ENCODE peak calls at places on chromosomes 5 and 9, in nine cellular contexts. M, A, Y, P, J, X, I, Q and B are unnamed samples.
A peak's percentile ranks its signal among the peaks of the same experiment; 100 is the strongest.

GRCh38 chr5:126184474-126184873 is 238.7 kb upstream of the GRAMD2B start:
- DNase-seq in X (no peak), J (no peak), A (no peak), Q (no peak), I (no peak), P (no peak), M (no peak), Y (no peak), B (no peak)

GRCh38 chr9:115883467-115884329 is 269.9 kb upstream of the PAPPA start:
- DNase-seq in Q (peak; percentile 26), P (no peak), M (peak; percentile 10), J (no peak), I (no peak), A (peak; percentile 66), X (no peak), Y (no peak), B (peak; percentile 25)

GRCh38 chr9:14018061-14018460 is 295.9 kb downstream of the NFIB start:
- DNase-seq in I (no peak), Y (no peak), J (no peak), X (no peak), Q (no peak), P (no peak), M (peak; percentile 4), A (peak; percentile 89), B (no peak)

GRCh38 chr5:39211773-39212172 is 7.6 kb downstream of the FYB1 start:
- DNase-seq in X (peak; percentile 56), A (no peak), J (no peak), P (no peak), I (no peak), Q (no peak), Y (no peak), M (no peak), B (no peak)

GRCh38 chr5:111439473-111440075 is 72.8 kb downstream of the STARD4 start:
- DNase-seq in M (no peak), Y (peak; percentile 5), I (no peak), J (no peak), Q (no peak), X (no peak), A (peak; percentile 40), P (no peak), B (peak; percentile 35)

GRCh38 chr5:155260798-155261197 is 247.2 kb downstream of the KIF4B start:
- DNase-seq in X (no peak), A (no peak), I (no peak), Q (no peak), P (no peak), J (no peak), M (no peak), Y (no peak), B (no peak)

GRCh38 chr5:61289241-61289640 is 42.8 kb upstream of the ZSWIM6 start:
- DNase-seq in M (no peak), A (no peak), Q (no peak), J (no peak), I (no peak), Y (no peak), X (no peak), P (no peak), B (no peak)

GRCh38 chr5:88583471-88583870 is 299.5 kb downstream of the MEF2C start:
- DNase-seq in J (no peak), M (no peak), Y (no peak), X (no peak), I (no peak), A (no peak), Q (no peak), P (no peak), B (no peak)

GRCh38 chr5:113493446-113493845 is 5.2 kb upstream of the MCC start:
- DNase-seq in I (no peak), P (no peak), A (no peak), M (no peak), X (no peak), Q (no peak), J (no peak), Y (no peak), B (no peak)

GRCh38 chr5:127664082-127664481 is 15.2 kb downstream of the CTXN3 start:
- DNase-seq in A (no peak), X (no peak), M (no peak), P (no peak), I (no peak), Q (no peak), J (no peak), Y (no peak), B (no peak)

GRCh38 chr5:170302729-170303501 is 5.3 kb upstream of the LCP2 start:
- DNase-seq in J (no peak), Q (no peak), Y (no peak), I (peak; percentile 63), A (no peak), M (no peak), P (peak; percentile 80), X (peak; percentile 81), B (no peak)

GRCh38 chr5:36611520-36612274 is 5.3 kb downstream of the SLC1A3 start:
- DNase-seq in I (no peak), A (no peak), J (no peak), Q (no peak), M (no peak), X (no peak), P (no peak), Y (no peak), B (no peak)

DNA sequence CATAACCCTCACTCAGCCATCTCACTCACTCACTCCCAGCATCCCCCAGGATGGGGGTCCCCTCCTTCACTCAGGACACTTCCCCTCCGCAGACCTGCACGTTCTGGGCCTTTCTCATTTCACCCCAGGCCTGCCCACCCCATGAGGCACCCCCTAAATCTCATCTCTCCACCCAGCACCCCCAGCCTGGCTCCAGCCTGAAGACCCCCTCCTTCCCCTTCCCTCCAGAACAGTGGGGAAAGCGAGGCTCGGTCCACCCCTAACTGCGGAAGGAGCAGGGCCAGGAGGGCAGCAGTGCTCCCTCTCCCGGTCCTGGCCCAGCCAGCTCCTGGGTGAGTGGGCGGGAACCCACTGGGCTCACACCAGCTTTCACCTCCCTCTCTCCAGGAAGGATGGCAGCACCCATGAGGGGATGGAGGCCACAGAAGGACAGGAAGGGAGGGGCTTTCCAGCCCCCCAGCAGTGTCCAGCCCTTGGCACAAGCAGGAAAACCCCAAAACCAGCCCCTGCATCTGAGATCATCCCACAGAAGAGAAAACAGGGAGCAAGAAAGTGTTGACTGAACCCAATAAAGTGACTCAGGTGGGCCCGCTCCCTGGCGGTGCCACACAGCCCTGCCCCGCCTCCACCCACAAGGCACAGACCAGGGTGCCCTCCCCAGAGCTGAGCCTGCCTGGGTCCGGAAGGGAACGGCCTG is 55.0 kb downstream of the LRSAM1 start:
- DNase-seq in Y (no peak), Q (no peak), A (no peak), I (no peak), P (peak; percentile 64), J (no peak), M (no peak), X (no peak), B (no peak)
- TF ChIP-seq CTCF in Y (no peak), Q (no peak), A (no peak), I (no peak), P (no peak), J (no peak), M (no peak), X (no peak), B (peak; percentile 46)

GRCh38 chr5:150272531-150272930 is 17.0 kb downstream of the CAMK2A start:
- DNase-seq in Y (no peak), J (no peak), I (no peak), X (no peak), A (peak; percentile 45), P (no peak), M (no peak), Q (no peak), B (peak; percentile 40)
- TF ChIP-seq CTCF in Y (peak; percentile 60), J (peak; percentile 77), I (peak; percentile 35), X (no peak), A (peak; percentile 63), P (peak; percentile 27), M (peak; percentile 69), Q (peak; percentile 59), B (peak; percentile 68)

GRCh38 chr5:6822068-6822467 is 108.8 kb downstream of the TENT4A start:
- DNase-seq in P (no peak), I (no peak), Y (no peak), M (no peak), Q (no peak), J (no peak), A (no peak), X (no peak), B (no peak)

GRCh38 chr5:6819521-6819920 is 106.3 kb downstream of the TENT4A start:
- DNase-seq in M (no peak), Q (no peak), A (no peak), J (no peak), Y (no peak), P (no peak), X (no peak), I (no peak), B (no peak)

GRCh38 chr5:6820851-6821479 is 107.7 kb downstream of the TENT4A start:
- DNase-seq in X (no peak), P (no peak), J (no peak), M (no peak), Y (no peak), I (no peak), A (peak; percentile 2), Q (peak; percentile 15), B (no peak)

GRCh38 chr5:6822556-6823343 is 109.5 kb downstream of the TENT4A start:
- DNase-seq in X (no peak), I (no peak), Q (no peak), P (no peak), A (no peak), Y (no peak), J (no peak), M (no peak), B (no peak)

DNA sequence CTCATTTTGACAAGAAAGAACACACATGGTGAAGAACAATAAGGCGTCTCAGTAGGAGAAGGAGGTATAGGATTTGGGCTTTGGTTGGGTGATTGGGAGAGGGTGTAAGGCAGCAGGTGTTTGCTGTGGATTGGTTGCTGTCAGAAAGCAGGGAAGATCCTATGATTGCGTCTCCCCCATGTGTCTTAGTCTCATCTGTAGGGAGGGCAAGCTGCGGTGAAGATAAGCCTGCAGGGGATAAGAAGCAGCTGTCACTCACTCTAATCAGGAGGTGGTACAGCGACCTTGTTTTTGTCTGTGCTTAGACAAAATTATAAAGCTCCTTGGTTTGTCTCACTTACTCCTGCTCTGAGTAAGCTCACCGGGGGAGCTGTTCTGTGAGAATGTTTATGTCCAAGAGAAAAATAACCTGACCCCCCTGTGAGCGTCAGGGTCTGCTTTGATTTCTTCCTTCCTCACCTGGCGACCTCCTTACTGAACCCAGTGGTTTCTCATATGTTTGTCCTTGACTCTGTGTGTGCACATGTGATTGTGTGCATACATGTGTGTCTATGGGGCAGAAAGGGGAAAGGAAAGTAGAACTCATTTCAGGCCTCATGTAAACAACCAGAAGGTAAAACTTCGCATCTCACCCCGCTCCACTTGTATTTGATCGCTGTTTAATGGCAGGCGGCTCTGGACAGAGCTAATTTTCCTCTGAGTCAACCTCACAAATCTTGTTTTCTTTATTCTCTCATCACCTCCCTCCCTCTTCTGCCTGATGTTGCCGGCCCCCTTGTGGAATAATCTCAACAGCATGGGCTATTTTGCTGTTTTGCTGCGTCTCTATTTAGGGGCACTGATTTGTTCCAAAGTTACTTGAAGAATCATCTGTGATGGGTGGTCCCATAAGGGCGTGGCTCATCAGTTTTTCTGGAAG is 105.6 kb downstream of the TENT4A start:
- DNase-seq in X (no peak), P (no peak), J (no peak), I (no peak), Y (no peak), M (no peak), A (no peak), Q (no peak), B (no peak)
- TF ChIP-seq CTCF in X (no peak), P (no peak), J (peak; percentile 17), I (no peak), Y (no peak), M (no peak), A (no peak), Q (no peak), B (peak; percentile 40)

GRCh38 chr5:140174472-140175366 is at the start of gene CYSTM1:
- DNase-seq in A (peak; percentile 89), Q (peak; percentile 66), P (peak; percentile 98), X (peak; percentile 96), I (peak; percentile 97), M (peak; percentile 78), J (no peak), Y (peak; percentile 56), B (peak; percentile 83)
- TF ChIP-seq CTCF in A (no peak), Q (no peak), P (no peak), X (no peak), I (no peak), M (no peak), J (no peak), Y (no peak), B (no peak)